ENCODE peak calls at places on chromosomes 3 and 15, in four cellular contexts. One of them, this sample, is unnamed.

GRCh38 chr15:33131880-33132279 is 62.6 kb downstream of the FMN1 start:
- DNase-seq in fibroblast of lung: peak; percentile 68
- DNase-seq in DND-41: no peak
- DNase-seq in MM.1S: no peak
- DNase-seq in this sample: no peak

GRCh38 chr3:194481103-194481502 is 5.7 kb downstream of the ATP13A3 start:
- DNase-seq in MM.1S: no peak
- DNase-seq in fibroblast of lung: peak; percentile 93
- DNase-seq in DND-41: no peak
- DNase-seq in this sample: no peak

GRCh38 chr3:159897331-159898075 is 91.1 kb upstream of the IL12A start:
- DNase-seq in fibroblast of lung: peak; percentile 90
- DNase-seq in MM.1S: no peak
- DNase-seq in DND-41: no peak
- DNase-seq in this sample: no peak

GRCh38 chr3:21995079-21995607 is 244.1 kb upstream of the ZNF385D start:
- DNase-seq in MM.1S: no peak
- DNase-seq in DND-41: no peak
- DNase-seq in fibroblast of lung: no peak
- DNase-seq in this sample: no peak

GRCh38 chr3:4207672-4208071 is 95.5 kb upstream of the SETMAR start:
- DNase-seq in DND-41: no peak
- DNase-seq in MM.1S: no peak
- DNase-seq in fibroblast of lung: no peak
- DNase-seq in this sample: no peak

GRCh38 chr3:190701096-190701532 is 161.4 kb downstream of the GMNC start:
- DNase-seq in MM.1S: peak; percentile 55
- DNase-seq in fibroblast of lung: peak; percentile 72
- DNase-seq in DND-41: no peak
- DNase-seq in this sample: peak; percentile 71

GRCh38 chr3:24232784-24233183 is 261.9 kb downstream of the THRB start:
- DNase-seq in MM.1S: no peak
- DNase-seq in fibroblast of lung: no peak
- DNase-seq in DND-41: no peak
- DNase-seq in this sample: no peak

GRCh38 chr3:126557761-126558160 is 971 bp downstream of the C3orf22 start:
- DNase-seq in fibroblast of lung: no peak
- DNase-seq in DND-41: no peak
- DNase-seq in MM.1S: no peak
- DNase-seq in this sample: peak; percentile 74

GRCh38 chr3:195162033-195162669 is 108.8 kb downstream of the XXYLT1 start:
- DNase-seq in MM.1S: peak; percentile 59
- DNase-seq in DND-41: no peak
- DNase-seq in fibroblast of lung: no peak
- DNase-seq in this sample: no peak

GRCh38 chr15:31391687-31392671 is 65.3 kb downstream of the KLF13 start:
- DNase-seq in fibroblast of lung: peak; percentile 72
- DNase-seq in DND-41: peak; percentile 49
- DNase-seq in MM.1S: peak; percentile 64
- DNase-seq in this sample: peak; percentile 86

GRCh38 chr15:31389576-31389975 is 62.9 kb downstream of the KLF13 start:
- DNase-seq in MM.1S: no peak
- DNase-seq in fibroblast of lung: no peak
- DNase-seq in DND-41: no peak
- DNase-seq in this sample: no peak

GRCh38 chr15:31387483-31388118 is 61.0 kb downstream of the KLF13 start:
- DNase-seq in DND-41: peak; percentile 43
- DNase-seq in MM.1S: no peak
- DNase-seq in fibroblast of lung: no peak
- DNase-seq in this sample: no peak

GRCh38 chr15:31390777-31391486 is 64.3 kb downstream of the KLF13 start:
- DNase-seq in DND-41: no peak
- DNase-seq in MM.1S: no peak
- DNase-seq in fibroblast of lung: no peak
- DNase-seq in this sample: peak; percentile 51

GRCh38 chr15:31390029-31390428 is 63.4 kb downstream of the KLF13 start:
- DNase-seq in fibroblast of lung: no peak
- DNase-seq in MM.1S: no peak
- DNase-seq in DND-41: no peak
- DNase-seq in this sample: no peak
- TF ChIP-seq CTCF in fibroblast of lung: no peak
- TF ChIP-seq CTCF in MM.1S: no peak
- TF ChIP-seq CTCF in DND-41: no peak
- TF ChIP-seq CTCF in this sample: no peak

GRCh38 chr15:38093931-38094330 is 158.7 kb upstream of the SPRED1 start:
- DNase-seq in fibroblast of lung: no peak
- DNase-seq in MM.1S: no peak
- DNase-seq in DND-41: no peak
- DNase-seq in this sample: no peak

GRCh38 chr15:38085931-38086562 is 151.6 kb downstream of the TMCO5A start:
- DNase-seq in DND-41: no peak
- DNase-seq in fibroblast of lung: no peak
- DNase-seq in MM.1S: peak; percentile 87
- DNase-seq in this sample: no peak

GRCh38 chr15:38090223-38090622 is 155.8 kb downstream of the TMCO5A start:
- DNase-seq in DND-41: no peak
- DNase-seq in MM.1S: no peak
- DNase-seq in fibroblast of lung: no peak
- DNase-seq in this sample: no peak

GRCh38 chr15:38088971-38089370 is 154.5 kb downstream of the TMCO5A start:
- DNase-seq in MM.1S: no peak
- DNase-seq in DND-41: no peak
- DNase-seq in fibroblast of lung: no peak
- DNase-seq in this sample: no peak

DNA sequence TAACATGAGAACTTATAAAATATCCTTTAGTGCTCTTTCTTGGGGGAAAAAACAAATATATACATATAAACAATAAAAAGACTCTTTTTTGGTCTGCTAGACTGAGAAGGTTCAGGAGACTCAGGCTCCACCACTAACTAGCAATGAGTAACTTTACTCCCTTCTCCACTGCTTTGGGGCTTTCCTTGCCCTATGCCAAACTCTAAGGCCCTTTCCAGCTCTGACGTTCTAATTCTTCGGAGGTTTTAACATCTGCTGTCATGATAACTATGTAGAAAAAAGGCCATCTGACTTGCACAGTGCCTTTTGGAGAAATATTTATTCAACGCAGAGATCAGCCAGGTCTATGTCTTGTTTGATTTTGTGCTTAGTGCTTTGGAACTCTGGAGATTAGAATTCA is 156.2 kb downstream of the TMCO5A start:
- DNase-seq in fibroblast of lung: no peak
- DNase-seq in MM.1S: no peak
- DNase-seq in DND-41: no peak
- DNase-seq in this sample: no peak
- H3K9ac ChIP-seq in fibroblast of lung: no peak overlapping the region
- H3K9ac ChIP-seq in MM.1S: no peak overlapping the region
- H3K9ac ChIP-seq in DND-41: no peak overlapping the region
- H3K9ac ChIP-seq in this sample: no peak overlapping the region

GRCh38 chr15:74173545-74174215 is at the start of gene ISLR:
- DNase-seq in DND-41: no peak
- DNase-seq in MM.1S: no peak
- DNase-seq in fibroblast of lung: peak; percentile 76
- DNase-seq in this sample: peak; percentile 56

GRCh38 chr15:74174966-74175270 is 1.4 kb downstream of the ISLR start:
- DNase-seq in MM.1S: no peak
- DNase-seq in fibroblast of lung: no peak
- DNase-seq in DND-41: no peak
- DNase-seq in this sample: peak; percentile 43

GRCh38 chr15:74175271-74176191 is 2.0 kb downstream of the ISLR start:
- DNase-seq in fibroblast of lung: no peak
- DNase-seq in DND-41: no peak
- DNase-seq in MM.1S: no peak
- DNase-seq in this sample: peak; percentile 35

GRCh38 chr15:74172751-74173544 is 562 bp upstream of the ISLR start:
- DNase-seq in fibroblast of lung: peak; percentile 59
- DNase-seq in DND-41: no peak
- DNase-seq in MM.1S: no peak
- DNase-seq in this sample: peak; percentile 70

DNA sequence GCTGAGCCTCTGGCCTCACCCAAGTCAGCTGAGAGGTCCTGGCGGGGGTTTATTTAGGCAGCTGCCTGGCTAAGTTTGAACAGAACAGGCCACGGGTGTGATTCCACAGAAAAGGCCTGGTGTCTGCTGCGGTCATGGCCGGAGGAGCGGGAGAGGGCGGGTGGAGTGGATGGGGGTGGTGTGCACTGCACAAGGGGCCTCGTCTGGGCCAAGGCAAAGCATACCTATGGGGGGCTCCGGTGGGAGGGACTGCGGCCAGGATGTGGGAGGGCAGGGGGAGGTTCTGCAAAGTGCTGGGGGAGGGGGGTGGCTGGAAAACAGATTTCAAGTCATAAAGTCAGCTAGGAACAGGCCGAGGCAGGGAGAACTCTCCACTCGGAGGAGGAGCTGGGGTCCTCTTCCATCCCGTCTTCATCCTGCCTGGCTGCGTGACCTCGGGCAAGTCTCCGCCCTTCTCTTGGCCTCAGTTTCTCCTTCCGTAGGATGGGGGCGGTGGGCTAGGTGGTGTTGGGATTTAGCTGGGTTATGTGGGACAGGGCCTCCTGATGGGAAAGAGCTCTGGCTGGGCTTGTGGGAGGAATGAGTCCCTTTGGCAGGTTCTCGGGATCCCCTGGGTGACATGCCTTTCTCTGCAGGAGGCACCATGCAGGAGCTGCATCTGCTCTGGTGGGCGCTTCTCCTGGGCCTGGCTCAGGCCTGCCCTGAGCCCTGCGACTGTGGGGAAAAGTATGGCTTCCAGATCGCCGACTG is 881 bp downstream of the ISLR start:
- DNase-seq in MM.1S: no peak
- DNase-seq in fibroblast of lung: peak; percentile 41
- DNase-seq in DND-41: no peak
- DNase-seq in this sample: peak; percentile 53
- H3K4me3 ChIP-seq in MM.1S: no peak overlapping the region
- H3K4me3 ChIP-seq in fibroblast of lung: peak overlapping the region; percentile 17
- H3K4me3 ChIP-seq in DND-41: no peak overlapping the region
- H3K4me3 ChIP-seq in this sample: no peak overlapping the region

DNA sequence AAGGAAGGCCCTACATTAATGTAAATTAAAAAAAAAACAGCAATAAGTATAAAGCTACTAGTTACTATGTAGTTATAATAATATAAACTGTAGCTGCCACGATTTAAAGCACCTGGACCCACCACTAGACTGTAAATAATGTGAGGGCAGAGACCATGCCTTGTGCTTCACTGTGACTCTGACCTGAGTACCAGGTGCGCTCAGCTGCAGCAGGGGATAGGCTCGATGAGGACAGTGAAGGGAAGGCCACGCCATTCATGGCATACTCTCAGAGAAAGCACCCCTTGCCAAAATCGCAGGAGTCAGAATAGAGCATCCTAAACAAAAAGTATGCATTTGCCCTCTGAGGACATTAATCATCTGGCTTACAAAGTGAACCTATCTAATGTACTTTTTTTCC is 5.1 kb downstream of the FSTL1 start:
- DNase-seq in DND-41: no peak
- DNase-seq in MM.1S: no peak
- DNase-seq in fibroblast of lung: no peak
- DNase-seq in this sample: no peak
- TF ChIP-seq CTCF in DND-41: no peak
- TF ChIP-seq CTCF in MM.1S: no peak
- TF ChIP-seq CTCF in fibroblast of lung: no peak
- TF ChIP-seq CTCF in this sample: no peak

DNA sequence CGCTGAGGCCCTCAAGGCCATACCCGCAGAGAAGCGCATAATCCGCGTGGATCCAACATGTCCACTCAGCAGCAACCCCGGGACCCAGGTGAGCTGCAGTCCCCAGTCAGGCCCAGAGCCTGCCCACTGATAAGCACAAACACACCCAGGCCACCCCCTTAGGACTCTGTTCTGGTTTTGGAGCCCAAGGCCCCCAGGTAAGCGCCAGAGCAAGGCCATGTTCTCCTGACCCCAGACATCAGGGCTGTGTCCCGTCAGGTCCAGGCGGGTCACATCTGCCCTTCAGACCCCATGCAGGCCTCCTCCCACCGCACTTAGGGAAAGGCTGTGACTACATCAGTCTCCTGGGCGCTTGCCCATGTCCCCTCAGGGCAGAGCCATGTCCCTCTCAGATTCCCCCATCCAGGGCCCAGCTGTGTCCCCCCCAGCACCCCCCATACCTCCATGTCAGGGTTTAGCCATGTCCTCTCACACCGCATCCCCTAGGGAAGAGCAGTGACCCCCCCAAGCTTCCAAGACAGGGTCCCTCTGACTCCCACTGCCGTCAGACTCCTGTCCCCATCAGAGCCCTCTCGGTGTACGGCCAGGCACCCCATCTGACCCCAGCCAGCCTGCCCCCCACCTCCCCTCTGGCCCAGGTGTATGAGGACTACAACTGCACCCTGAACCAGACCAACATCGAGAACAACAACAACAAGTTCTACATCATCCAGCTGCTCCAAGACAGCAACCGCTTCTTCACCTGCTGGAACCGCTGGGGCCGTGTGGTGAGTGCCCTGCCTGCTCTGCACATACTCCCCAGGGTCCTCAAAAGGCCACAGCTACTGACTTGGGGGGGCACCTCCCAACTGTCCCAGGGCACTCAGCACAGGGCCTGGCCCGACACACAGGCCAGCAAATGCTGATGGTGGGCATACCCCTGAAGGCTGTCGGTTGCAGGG is 1.6 kb downstream of the PARP3 start:
- DNase-seq in fibroblast of lung: no peak
- DNase-seq in MM.1S: no peak
- DNase-seq in DND-41: no peak
- DNase-seq in this sample: no peak
- H3K9ac ChIP-seq in fibroblast of lung: no peak overlapping the region
- H3K9ac ChIP-seq in MM.1S: no peak overlapping the region
- H3K9ac ChIP-seq in DND-41: peak overlapping the region; percentile 95
- H3K9ac ChIP-seq in this sample: no peak overlapping the region

DNA sequence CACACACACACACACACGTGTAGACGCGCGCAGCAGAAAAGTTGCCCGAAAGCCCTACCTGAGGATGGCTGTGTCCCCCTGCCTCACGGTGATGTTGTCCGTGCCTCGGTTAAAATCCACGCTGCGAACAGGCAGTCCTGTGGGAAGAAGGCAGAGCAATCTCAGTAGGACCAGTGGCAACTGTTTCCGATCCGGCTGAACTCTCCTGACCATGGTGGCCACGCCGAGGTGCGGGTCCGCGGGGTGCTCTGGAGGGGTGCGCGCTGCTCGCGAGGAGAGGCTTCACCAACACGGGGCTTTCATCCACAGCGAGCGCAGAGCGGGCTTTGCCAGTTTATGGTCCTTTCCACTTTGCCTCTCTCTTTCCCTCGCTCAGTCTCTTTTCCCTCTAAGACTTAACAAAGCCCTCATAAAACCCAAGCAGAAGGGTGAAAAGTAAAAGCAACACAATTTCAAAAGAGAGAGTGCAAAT is 432 bp downstream of the LSAMP start:
- DNase-seq in DND-41: no peak
- DNase-seq in MM.1S: no peak
- DNase-seq in fibroblast of lung: no peak
- DNase-seq in this sample: peak; percentile 70
- H3K4me3 ChIP-seq in DND-41: no peak overlapping the region
- H3K4me3 ChIP-seq in MM.1S: no peak overlapping the region
- H3K4me3 ChIP-seq in fibroblast of lung: peak overlapping the region; percentile 51
- H3K4me3 ChIP-seq in this sample: peak overlapping the region; percentile 80

This sample was measured in endodermal cell.